ENCODE peak calls at places on chromosomes 6 and 20, in six cellular contexts. C is stimulated activated CD8-positive, alpha-beta memory T cell treated with anti-CD3 and anti-CD28 coated beads, Interleukin-15, amount 100 ng/mL, for 24 hours; G is cardiac fibroblast; F is iris pigment epithelial cell; Q is activated CD4-positive, CD25-positive, alpha-beta regulatory T cell; I is RWPE1. V is an unnamed sample.

GRCh38 chr20:47551841-47552240 is 50.2 kb downstream of the NCOA3 start:
- DNase-seq in C (no peak), G (peak), F (peak), Q (no peak), I (no peak), V (no peak)

GRCh38 chr6:169250660-169251059 is 3.0 kb downstream of the THBS2 start:
- DNase-seq in C (no peak), G (peak), F (peak), Q (no peak), I (peak), V (no peak)

GRCh38 chr20:34222208-34222607 is 19.0 kb upstream of the ASIP start:
- DNase-seq in C (no peak), G (peak), F (peak), Q (no peak), I (peak), V (peak)

GRCh38 chr20:23050847-23051627 is 1.6 kb upstream of the THBD start:
- DNase-seq in C (no peak), G (peak), F (peak), Q (no peak), I (peak), V (peak)

GRCh38 chr6:36660771-36661471 is 17.6 kb upstream of the CDKN1A start:
- DNase-seq in C (no peak), G (no peak), F (peak), Q (no peak), I (no peak), V (no peak)

GRCh38 chr20:5039255-5039657 is 37.9 kb upstream of the SLC23A2 start:
- DNase-seq in C (peak), G (no peak), F (no peak), Q (no peak), I (no peak), V (no peak)

GRCh38 chr6:152151930-152152329 is 344.4 kb downstream of the ESR1 start:
- DNase-seq in C (no peak), G (no peak), F (no peak), Q (no peak), I (no peak), V (no peak)

GRCh38 chr6:166241974-166242373 is 66.2 kb downstream of the PRR18 start:
- DNase-seq in C (no peak), G (no peak), F (no peak), Q (no peak), I (no peak), V (no peak)

GRCh38 chr6:43172127-43173007 is 1.3 kb downstream of the SRF start:
- DNase-seq in C (peak), G (peak), F (peak), Q (peak), I (peak), V (no peak)

GRCh38 chr6:104108587-104108986 is 751.1 kb downstream of the HACE1 start:
- DNase-seq in C (no peak), G (no peak), F (no peak), Q (no peak), I (no peak), V (no peak)

GRCh38 chr6:41970436-41970846 is 28.8 kb upstream of the CCND3 start:
- DNase-seq in C (no peak), G (peak), F (peak), Q (no peak), I (peak), V (no peak)

GRCh38 chr6:119349341-119350201 is at the start of gene MAN1A1:
- DNase-seq in C (peak), G (peak), F (peak), Q (peak), I (peak), V (no peak)

GRCh38 chr20:62066339-62066982 is 780 bp upstream of the TAF4 start:
- DNase-seq in C (no peak), G (peak), F (no peak), Q (peak), I (peak), V (no peak)

GRCh38 chr20:38559764-38560163 is 21.2 kb upstream of the ADIG start:
- DNase-seq in C (no peak), G (no peak), F (no peak), Q (no peak), I (no peak), V (no peak)

V was measured in epithelial cell of proximal tubule.